ENCODE peak calls at places on chromosomes 16 and 17, in five cellular contexts. M, L, O, A and S are unnamed samples.

GRCh38 chr16:56640076-56640475 is 1.6 kb downstream of the MT1A start:
- DNase-seq in M (no peak), L (no peak), O (no peak), A (no peak), S (no peak)

GRCh38 chr16:68910051-68910450 is 66.7 kb downstream of the TANGO6 start:
- DNase-seq in M (no peak), L (no peak), O (no peak), A (no peak), S (no peak)

GRCh38 chr17:73645050-73645871 is 1.0 kb upstream of the SDK2 start:
- DNase-seq in M (peak; percentile 54), L (peak; percentile 37), O (peak; percentile 10), A (peak; percentile 65), S (peak; percentile 65)

GRCh38 chr16:11681977-11682654 is 13.9 kb downstream of the SNN start:
- DNase-seq in M (no peak), L (no peak), O (no peak), A (no peak), S (no peak)

GRCh38 chr16:86948046-86948445 is 369.1 kb downstream of the C16orf95 start:
- DNase-seq in M (no peak), L (no peak), O (no peak), A (no peak), S (no peak)

GRCh38 chr17:28865946-28866752 is 11.3 kb downstream of the ERAL1 start:
- DNase-seq in M (no peak), L (no peak), O (peak; percentile 75), A (no peak), S (no peak)

GRCh38 chr16:58421529-58421928 is 29.3 kb downstream of the GINS3 start:
- DNase-seq in M (peak; percentile 52), L (no peak), O (peak; percentile 29), A (peak; percentile 67), S (no peak)

GRCh38 chr16:11128211-11129123 is 127.5 kb downstream of the SOCS1 start:
- DNase-seq in M (peak; percentile 76), L (no peak), O (peak; percentile 81), A (peak; percentile 90), S (no peak)

GRCh38 chr17:37791434-37791833 is 46.6 kb upstream of the HNF1B start:
- DNase-seq in M (no peak), L (peak; percentile 30), O (peak; percentile 33), A (no peak), S (no peak)

GRCh38 chr17:62309381-62309780 is 71.0 kb upstream of the EFCAB3 start:
- DNase-seq in M (no peak), L (no peak), O (peak; percentile 5), A (no peak), S (no peak)

GRCh38 chr16:64736887-64737286 is 385.0 kb downstream of the CDH11 start:
- DNase-seq in M (no peak), L (no peak), O (no peak), A (no peak), S (no peak)

GRCh38 chr16:73339821-73340220 is 291.9 kb upstream of the ZFHX3 start:
- DNase-seq in M (no peak), L (no peak), O (no peak), A (no peak), S (no peak)

GRCh38 chr17:21199311-21199710 is 14.7 kb downstream of the TMEM11 start:
- DNase-seq in M (no peak), L (no peak), O (peak; percentile 24), A (no peak), S (no peak)

GRCh38 chr17:80173916-80174315 is 4.1 kb downstream of the CARD14 start:
- DNase-seq in M (no peak), L (no peak), O (no peak), A (no peak), S (no peak)

GRCh38 chr17:57110152-57110542 is 25.1 kb downstream of the AKAP1 start:
- DNase-seq in M (peak; percentile 61), L (no peak), O (no peak), A (peak; percentile 81), S (peak; percentile 61)

GRCh38 chr16:1345087-1345486 is 6.6 kb downstream of the TSR3 start:
- DNase-seq in M (no peak), L (no peak), O (no peak), A (no peak), S (no peak)

GRCh38 chr16:1347286-1347855 is 4.3 kb downstream of the TSR3 start:
- DNase-seq in M (no peak), L (no peak), O (no peak), A (no peak), S (no peak)

GRCh38 chr16:1345651-1346421 is 5.8 kb downstream of the TSR3 start:
- DNase-seq in M (no peak), L (no peak), O (no peak), A (no peak), S (no peak)

GRCh38 chr16:1347962-1348361 is 3.7 kb downstream of the TSR3 start:
- DNase-seq in M (no peak), L (no peak), O (no peak), A (no peak), S (no peak)

DNA sequence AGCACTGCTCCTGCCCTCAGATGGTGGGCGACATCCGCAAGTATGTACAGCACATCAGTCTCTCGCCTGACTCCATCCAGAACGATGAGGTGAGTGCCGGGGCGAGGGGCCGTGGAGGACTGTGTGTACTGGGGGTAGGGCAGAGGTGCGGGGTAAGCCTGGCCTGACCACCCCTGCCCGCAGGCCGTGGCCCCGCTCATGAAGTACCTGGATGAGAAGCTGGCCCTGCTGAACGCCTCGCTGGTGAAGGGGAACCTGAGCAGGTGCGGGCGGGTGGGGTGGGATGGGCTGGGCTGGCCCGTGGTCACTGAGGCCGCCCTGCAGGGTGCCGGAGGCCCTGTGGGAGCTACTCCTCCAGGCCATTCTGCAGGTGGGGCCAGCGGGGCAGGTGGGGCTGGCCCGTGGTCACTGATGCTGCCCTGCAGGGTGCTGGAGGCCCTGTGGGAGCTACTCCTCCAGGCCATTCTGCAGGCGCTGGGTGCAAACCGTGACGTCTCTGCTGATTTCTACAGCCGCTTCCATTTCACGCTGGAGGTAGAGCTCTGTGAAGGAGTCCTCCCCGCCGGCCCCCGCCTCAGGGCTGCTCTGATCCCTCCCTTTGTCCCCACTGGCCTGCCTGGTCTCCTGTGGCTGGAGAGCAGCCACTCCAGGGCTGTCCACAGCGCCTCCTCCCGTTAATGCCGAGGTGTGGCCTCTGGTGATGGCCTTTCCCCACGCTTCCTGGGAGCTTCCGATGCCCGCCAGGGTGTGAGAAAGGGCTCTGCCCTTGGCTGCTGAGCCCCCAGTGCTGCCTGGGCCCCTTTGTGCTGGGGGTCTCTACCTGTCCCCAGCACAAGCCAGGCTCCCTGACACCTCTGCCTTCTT is 5.0 kb downstream of the TSR3 start:
- DNase-seq in M (no peak), L (no peak), O (no peak), A (no peak), S (no peak)
- TF ChIP-seq CTCF in M (no peak), L (no peak), O (no peak), A (no peak), S (no peak)

GRCh38 chr17:39196191-39196819 is 1.2 kb downstream of the CACNB1 start:
- DNase-seq in M (no peak), L (no peak), O (no peak), A (no peak), S (no peak)

GRCh38 chr17:39195568-39196160 is 1.8 kb downstream of the CACNB1 start:
- DNase-seq in M (no peak), L (no peak), O (no peak), A (no peak), S (no peak)

GRCh38 chr17:39194089-39194984 is 3.1 kb downstream of the CACNB1 start:
- DNase-seq in M (peak; percentile 61), L (no peak), O (peak; percentile 70), A (peak; percentile 80), S (peak; percentile 42)

GRCh38 chr17:39193346-39193745 is 4.1 kb downstream of the CACNB1 start:
- DNase-seq in M (no peak), L (no peak), O (no peak), A (no peak), S (no peak)

GRCh38 chr17:39194985-39195524 is 2.4 kb downstream of the CACNB1 start:
- DNase-seq in M (no peak), L (no peak), O (no peak), A (no peak), S (no peak)
- H3K4me3 ChIP-seq in M (no peak overlapping the region), L (no peak overlapping the region), O (no peak overlapping the region), A (no peak overlapping the region), S (no peak overlapping the region)

GRCh38 chr16:79265701-79266100 is 334.8 kb downstream of the MAF start:
- DNase-seq in M (no peak), L (no peak), O (no peak), A (no peak), S (no peak)

GRCh38 chr16:79257958-79258490 is 342.5 kb downstream of the MAF start:
- DNase-seq in M (no peak), L (no peak), O (no peak), A (no peak), S (no peak)

GRCh38 chr16:79261461-79261860 is 339.1 kb downstream of the MAF start:
- DNase-seq in M (peak; percentile 54), L (no peak), O (no peak), A (peak; percentile 68), S (no peak)

GRCh38 chr16:79264237-79265104 is 336.1 kb downstream of the MAF start:
- DNase-seq in M (no peak), L (no peak), O (no peak), A (no peak), S (no peak)

GRCh38 chr16:79261944-79262552 is 338.5 kb downstream of the MAF start:
- DNase-seq in M (no peak), L (no peak), O (no peak), A (no peak), S (no peak)
- TF ChIP-seq CTCF in M (no peak), L (no peak), O (no peak), A (no peak), S (no peak)

GRCh38 chr16:87955302-87956168 is 4.3 kb downstream of the BANP start:
- DNase-seq in M (no peak), L (no peak), O (no peak), A (no peak), S (no peak)
- H3K4me3 ChIP-seq in M (peak overlapping the region; percentile 34), L (no peak overlapping the region), O (no peak overlapping the region), A (no peak overlapping the region), S (no peak overlapping the region)

GRCh38 chr17:83179811-83180210 is 100.4 kb downstream of the METRNL start:
- DNase-seq in M (no peak), L (no peak), O (no peak), A (no peak), S (peak; percentile 14)

GRCh38 chr17:83180264-83180995 is 101.0 kb downstream of the METRNL start:
- DNase-seq in M (no peak), L (no peak), O (no peak), A (no peak), S (no peak)

GRCh38 chr17:83181991-83182619 is 102.7 kb downstream of the METRNL start:
- DNase-seq in M (no peak), L (no peak), O (no peak), A (no peak), S (no peak)

GRCh38 chr17:83182620-83183063 is 103.2 kb downstream of the METRNL start:
- DNase-seq in M (peak; percentile 19), L (no peak), O (no peak), A (peak; percentile 74), S (no peak)

GRCh38 chr17:83180996-83181481 is 101.6 kb downstream of the METRNL start:
- DNase-seq in M (no peak), L (no peak), O (no peak), A (no peak), S (peak; percentile 9)
- TF ChIP-seq CTCF in M (no peak), L (no peak), O (no peak), A (no peak), S (no peak)